ENCODE peak calls at places on chromosomes 13 and 19, in eight cellular contexts. N is Right ventricle myocardium superior, Q is activated B cell treated with CpG ODN at 0.5 μM for 24 hours, U is esophagus muscularis mucosa, L is stromal cell of bone marrow, R is foreskin fibroblast, O is D721Med, X is head of caudate nucleus. F is an unnamed sample.

GRCh38 chr13:90594694-90595093 is 752.8 kb upstream of the MIR17HG start:
- DNase-seq in N (no peak), Q (no peak), U (no peak), L (peak), R (peak), O (no peak), X (no peak), F (no peak)

GRCh38 chr13:28716511-28716910 is 2.3 kb downstream of the SLC46A3 start:
- DNase-seq in N (no peak), Q (no peak), U (no peak), L (peak), R (peak), O (no peak), X (no peak), F (no peak)

GRCh38 chr19:2271516-2272103 is 10.4 kb downstream of the PEAK3 start:
- DNase-seq in N (no peak), Q (no peak), U (no peak), L (peak), R (peak), O (no peak), X (no peak), F (no peak)

GRCh38 chr19:39408392-39409206 is 2.0 kb downstream of the ZFP36 start:
- DNase-seq in N (peak), Q (peak), U (no peak), L (no peak), R (peak), O (no peak), X (no peak), F (no peak)

GRCh38 chr13:111423168-111423785 is 102.8 kb downstream of the TEX29 start:
- DNase-seq in N (no peak), Q (no peak), U (no peak), L (no peak), R (no peak), O (no peak), X (no peak), F (no peak)

GRCh38 chr19:55579766-55580621 is 654 bp downstream of the ZNF579 start:
- DNase-seq in N (peak), Q (no peak), U (no peak), L (no peak), R (peak), O (peak), X (peak), F (no peak)

GRCh38 chr19:679418-680286 is 3.5 kb downstream of the FSTL3 start:
- DNase-seq in N (peak), Q (peak), U (no peak), L (peak), R (peak), O (no peak), X (peak), F (no peak)

GRCh38 chr13:104485571-104485970 is 1419.4 kb upstream of the SLC10A2 start:
- DNase-seq in N (no peak), Q (no peak), U (no peak), L (no peak), R (no peak), O (no peak), X (no peak), F (no peak)

GRCh38 chr19:1955171-1956142 is 14.5 kb downstream of the CSNK1G2 start:
- DNase-seq in N (no peak), Q (no peak), U (no peak), L (no peak), R (no peak), O (no peak), X (peak), F (no peak)

GRCh38 chr19:57271280-57271679 is 9.0 kb upstream of the ZNF460 start:
- DNase-seq in N (no peak), Q (no peak), U (no peak), L (no peak), R (no peak), O (no peak), X (no peak), F (no peak)

F was measured in hypothalamus.